ENCODE peak calls at places on chromosomes 11 and 22, in eight cellular contexts. One of them, this sample, is unnamed.

GRCh38 chr11:68136866-68137265 is 15.7 kb upstream of the CHKA start:
- DNase-seq in posterior vena cava: no peak
- DNase-seq in activated naive CD8-positive, alpha-beta T cell treated with anti-CD3 and anti-CD28 coated beads, Interleukin-2, amount 50 U/mL, for 24 hours: no peak
- DNase-seq in T47D: no peak
- DNase-seq in Caki2: no peak
- DNase-seq in GM20000: no peak
- DNase-seq in head of caudate nucleus: no peak
- DNase-seq in renal cortical epithelial cell: no peak
- DNase-seq in this sample: no peak

GRCh38 chr22:48320671-48321515 is 1506.8 kb downstream of the BRD1 start:
- DNase-seq in posterior vena cava: peak; percentile 60
- DNase-seq in activated naive CD8-positive, alpha-beta T cell treated with anti-CD3 and anti-CD28 coated beads, Interleukin-2, amount 50 U/mL, for 24 hours: no peak
- DNase-seq in T47D: no peak
- DNase-seq in Caki2: no peak
- DNase-seq in GM20000: no peak
- DNase-seq in head of caudate nucleus: no peak
- DNase-seq in renal cortical epithelial cell: no peak
- DNase-seq in this sample: no peak

GRCh38 chr11:19714093-19714386 is 1.4 kb downstream of the NAV2 start:
- DNase-seq in posterior vena cava: no peak
- DNase-seq in activated naive CD8-positive, alpha-beta T cell treated with anti-CD3 and anti-CD28 coated beads, Interleukin-2, amount 50 U/mL, for 24 hours: no peak
- DNase-seq in T47D: no peak
- DNase-seq in Caki2: no peak
- DNase-seq in GM20000: no peak
- DNase-seq in head of caudate nucleus: peak; percentile 77
- DNase-seq in renal cortical epithelial cell: no peak
- DNase-seq in this sample: no peak

GRCh38 chr22:31329029-31329428 is 17.1 kb downstream of the PATZ1 start:
- DNase-seq in posterior vena cava: peak; percentile 76
- DNase-seq in activated naive CD8-positive, alpha-beta T cell treated with anti-CD3 and anti-CD28 coated beads, Interleukin-2, amount 50 U/mL, for 24 hours: no peak
- DNase-seq in T47D: no peak
- DNase-seq in Caki2: no peak
- DNase-seq in GM20000: no peak
- DNase-seq in head of caudate nucleus: no peak
- DNase-seq in renal cortical epithelial cell: no peak
- DNase-seq in this sample: peak; percentile 68

GRCh38 chr11:104570088-104570701 is 328.1 kb downstream of the CASP12 start:
- DNase-seq in posterior vena cava: no peak
- DNase-seq in activated naive CD8-positive, alpha-beta T cell treated with anti-CD3 and anti-CD28 coated beads, Interleukin-2, amount 50 U/mL, for 24 hours: no peak
- DNase-seq in T47D: no peak
- DNase-seq in Caki2: peak; percentile 23
- DNase-seq in GM20000: no peak
- DNase-seq in head of caudate nucleus: no peak
- DNase-seq in renal cortical epithelial cell: peak; percentile 57
- DNase-seq in this sample: peak; percentile 60

GRCh38 chr11:19559746-19560145 is 152.9 kb upstream of the NAV2 start:
- DNase-seq in posterior vena cava: no peak
- DNase-seq in activated naive CD8-positive, alpha-beta T cell treated with anti-CD3 and anti-CD28 coated beads, Interleukin-2, amount 50 U/mL, for 24 hours: no peak
- DNase-seq in T47D: no peak
- DNase-seq in Caki2: no peak
- DNase-seq in GM20000: no peak
- DNase-seq in head of caudate nucleus: no peak
- DNase-seq in renal cortical epithelial cell: no peak
- DNase-seq in this sample: no peak

GRCh38 chr11:109236696-109237095 is 185.3 kb upstream of the C11orf87 start:
- DNase-seq in posterior vena cava: no peak
- DNase-seq in activated naive CD8-positive, alpha-beta T cell treated with anti-CD3 and anti-CD28 coated beads, Interleukin-2, amount 50 U/mL, for 24 hours: no peak
- DNase-seq in T47D: no peak
- DNase-seq in Caki2: peak; percentile 33
- DNase-seq in GM20000: no peak
- DNase-seq in head of caudate nucleus: no peak
- DNase-seq in renal cortical epithelial cell: peak; percentile 86
- DNase-seq in this sample: no peak

GRCh38 chr22:43707650-43708049 is 104.5 kb downstream of the EFCAB6 start:
- DNase-seq in posterior vena cava: no peak
- DNase-seq in activated naive CD8-positive, alpha-beta T cell treated with anti-CD3 and anti-CD28 coated beads, Interleukin-2, amount 50 U/mL, for 24 hours: no peak
- DNase-seq in T47D: no peak
- DNase-seq in Caki2: peak; percentile 23
- DNase-seq in GM20000: no peak
- DNase-seq in head of caudate nucleus: no peak
- DNase-seq in renal cortical epithelial cell: peak; percentile 50
- DNase-seq in this sample: peak; percentile 23

GRCh38 chr11:44734982-44735381 is 8.2 kb downstream of the TSPAN18 start:
- DNase-seq in posterior vena cava: no peak
- DNase-seq in activated naive CD8-positive, alpha-beta T cell treated with anti-CD3 and anti-CD28 coated beads, Interleukin-2, amount 50 U/mL, for 24 hours: no peak
- DNase-seq in T47D: no peak
- DNase-seq in Caki2: no peak
- DNase-seq in GM20000: no peak
- DNase-seq in head of caudate nucleus: no peak
- DNase-seq in renal cortical epithelial cell: no peak
- DNase-seq in this sample: no peak

GRCh38 chr11:74000307-74000630 is 8.6 kb downstream of the UCP3 start:
- DNase-seq in posterior vena cava: peak; percentile 15
- DNase-seq in activated naive CD8-positive, alpha-beta T cell treated with anti-CD3 and anti-CD28 coated beads, Interleukin-2, amount 50 U/mL, for 24 hours: no peak
- DNase-seq in T47D: no peak
- DNase-seq in Caki2: no peak
- DNase-seq in GM20000: no peak
- DNase-seq in head of caudate nucleus: no peak
- DNase-seq in renal cortical epithelial cell: no peak
- DNase-seq in this sample: no peak

GRCh38 chr22:45319319-45319675 is 9.6 kb downstream of the FAM118A start:
- DNase-seq in posterior vena cava: no peak
- DNase-seq in activated naive CD8-positive, alpha-beta T cell treated with anti-CD3 and anti-CD28 coated beads, Interleukin-2, amount 50 U/mL, for 24 hours: no peak
- DNase-seq in T47D: no peak
- DNase-seq in Caki2: no peak
- DNase-seq in GM20000: no peak
- DNase-seq in head of caudate nucleus: no peak
- DNase-seq in renal cortical epithelial cell: no peak
- DNase-seq in this sample: peak; percentile 16

GRCh38 chr11:81059356-81059755 is 1618.5 kb upstream of the TENM4 start:
- DNase-seq in posterior vena cava: no peak
- DNase-seq in activated naive CD8-positive, alpha-beta T cell treated with anti-CD3 and anti-CD28 coated beads, Interleukin-2, amount 50 U/mL, for 24 hours: no peak
- DNase-seq in T47D: no peak
- DNase-seq in Caki2: no peak
- DNase-seq in GM20000: no peak
- DNase-seq in head of caudate nucleus: no peak
- DNase-seq in renal cortical epithelial cell: no peak
- DNase-seq in this sample: no peak

GRCh38 chr11:46050652-46051051 is 70.6 kb downstream of the PHF21A start:
- DNase-seq in posterior vena cava: no peak
- DNase-seq in activated naive CD8-positive, alpha-beta T cell treated with anti-CD3 and anti-CD28 coated beads, Interleukin-2, amount 50 U/mL, for 24 hours: no peak
- DNase-seq in T47D: no peak
- DNase-seq in Caki2: no peak
- DNase-seq in GM20000: no peak
- DNase-seq in head of caudate nucleus: no peak
- DNase-seq in renal cortical epithelial cell: no peak
- DNase-seq in this sample: no peak

GRCh38 chr11:109037856-109038780 is 373.2 kb downstream of the DDX10 start:
- DNase-seq in posterior vena cava: no peak
- DNase-seq in activated naive CD8-positive, alpha-beta T cell treated with anti-CD3 and anti-CD28 coated beads, Interleukin-2, amount 50 U/mL, for 24 hours: no peak
- DNase-seq in T47D: no peak
- DNase-seq in Caki2: no peak
- DNase-seq in GM20000: no peak
- DNase-seq in head of caudate nucleus: peak; percentile 76
- DNase-seq in renal cortical epithelial cell: peak; percentile 69
- DNase-seq in this sample: peak; percentile 41

GRCh38 chr22:28279888-28280287 is 360.8 kb upstream of the PITPNB start:
- DNase-seq in posterior vena cava: no peak
- DNase-seq in activated naive CD8-positive, alpha-beta T cell treated with anti-CD3 and anti-CD28 coated beads, Interleukin-2, amount 50 U/mL, for 24 hours: no peak
- DNase-seq in T47D: no peak
- DNase-seq in Caki2: no peak
- DNase-seq in GM20000: no peak
- DNase-seq in head of caudate nucleus: no peak
- DNase-seq in renal cortical epithelial cell: no peak
- DNase-seq in this sample: no peak

GRCh38 chr11:102287963-102288744 is 29.1 kb upstream of the BIRC3 start:
- DNase-seq in posterior vena cava: no peak
- DNase-seq in activated naive CD8-positive, alpha-beta T cell treated with anti-CD3 and anti-CD28 coated beads, Interleukin-2, amount 50 U/mL, for 24 hours: peak; percentile 47
- DNase-seq in T47D: peak; percentile 60
- DNase-seq in Caki2: peak; percentile 55
- DNase-seq in GM20000: peak; percentile 75
- DNase-seq in head of caudate nucleus: peak; percentile 71
- DNase-seq in renal cortical epithelial cell: peak; percentile 81
- DNase-seq in this sample: peak; percentile 58

GRCh38 chr11:61532136-61533038 is 23.8 kb downstream of the LRRC10B start:
- DNase-seq in posterior vena cava: no peak
- DNase-seq in activated naive CD8-positive, alpha-beta T cell treated with anti-CD3 and anti-CD28 coated beads, Interleukin-2, amount 50 U/mL, for 24 hours: peak; percentile 53
- DNase-seq in T47D: peak; percentile 91
- DNase-seq in Caki2: no peak
- DNase-seq in GM20000: peak; percentile 84
- DNase-seq in head of caudate nucleus: no peak
- DNase-seq in renal cortical epithelial cell: peak; percentile 53
- DNase-seq in this sample: peak; percentile 45

GRCh38 chr11:26191193-26191592 is 140.7 kb upstream of the ANO3 start:
- DNase-seq in posterior vena cava: no peak
- DNase-seq in activated naive CD8-positive, alpha-beta T cell treated with anti-CD3 and anti-CD28 coated beads, Interleukin-2, amount 50 U/mL, for 24 hours: no peak
- DNase-seq in T47D: no peak
- DNase-seq in Caki2: no peak
- DNase-seq in GM20000: peak; percentile 2
- DNase-seq in head of caudate nucleus: no peak
- DNase-seq in renal cortical epithelial cell: no peak
- DNase-seq in this sample: no peak

GRCh38 chr11:35619754-35620640 is 1.7 kb downstream of the FJX1 start:
- DNase-seq in posterior vena cava: peak; percentile 82
- DNase-seq in activated naive CD8-positive, alpha-beta T cell treated with anti-CD3 and anti-CD28 coated beads, Interleukin-2, amount 50 U/mL, for 24 hours: peak; percentile 19
- DNase-seq in T47D: peak; percentile 39
- DNase-seq in Caki2: peak; percentile 46
- DNase-seq in GM20000: peak; percentile 29
- DNase-seq in head of caudate nucleus: peak; percentile 70
- DNase-seq in renal cortical epithelial cell: no peak
- DNase-seq in this sample: peak; percentile 58

GRCh38 chr22:27336151-27337090 is 465.1 kb downstream of the MN1 start:
- DNase-seq in posterior vena cava: no peak
- DNase-seq in activated naive CD8-positive, alpha-beta T cell treated with anti-CD3 and anti-CD28 coated beads, Interleukin-2, amount 50 U/mL, for 24 hours: no peak
- DNase-seq in T47D: no peak
- DNase-seq in Caki2: peak; percentile 47
- DNase-seq in GM20000: no peak
- DNase-seq in head of caudate nucleus: peak; percentile 33
- DNase-seq in renal cortical epithelial cell: peak; percentile 37
- DNase-seq in this sample: no peak

GRCh38 chr11:120354068-120354467 is 17.9 kb downstream of the ARHGEF12 start:
- DNase-seq in posterior vena cava: no peak
- DNase-seq in activated naive CD8-positive, alpha-beta T cell treated with anti-CD3 and anti-CD28 coated beads, Interleukin-2, amount 50 U/mL, for 24 hours: no peak
- DNase-seq in T47D: no peak
- DNase-seq in Caki2: no peak
- DNase-seq in GM20000: no peak
- DNase-seq in head of caudate nucleus: no peak
- DNase-seq in renal cortical epithelial cell: no peak
- DNase-seq in this sample: no peak

GRCh38 chr11:96228472-96228871 is 114.5 kb downstream of the MAML2 start:
- DNase-seq in posterior vena cava: peak; percentile 91
- DNase-seq in activated naive CD8-positive, alpha-beta T cell treated with anti-CD3 and anti-CD28 coated beads, Interleukin-2, amount 50 U/mL, for 24 hours: no peak
- DNase-seq in T47D: no peak
- DNase-seq in Caki2: peak; percentile 64
- DNase-seq in GM20000: no peak
- DNase-seq in head of caudate nucleus: no peak
- DNase-seq in renal cortical epithelial cell: peak; percentile 92
- DNase-seq in this sample: peak; percentile 77

GRCh38 chr11:78654071-78654470 is 79.4 kb upstream of the NARS2 start:
- DNase-seq in posterior vena cava: no peak
- DNase-seq in activated naive CD8-positive, alpha-beta T cell treated with anti-CD3 and anti-CD28 coated beads, Interleukin-2, amount 50 U/mL, for 24 hours: no peak
- DNase-seq in T47D: no peak
- DNase-seq in Caki2: no peak
- DNase-seq in GM20000: no peak
- DNase-seq in head of caudate nucleus: no peak
- DNase-seq in renal cortical epithelial cell: no peak
- DNase-seq in this sample: no peak

GRCh38 chr22:32850591-32851517 is 49.3 kb downstream of the TIMP3 start:
- DNase-seq in posterior vena cava: peak; percentile 95
- DNase-seq in activated naive CD8-positive, alpha-beta T cell treated with anti-CD3 and anti-CD28 coated beads, Interleukin-2, amount 50 U/mL, for 24 hours: no peak
- DNase-seq in T47D: no peak
- DNase-seq in Caki2: no peak
- DNase-seq in GM20000: no peak
- DNase-seq in head of caudate nucleus: peak; percentile 76
- DNase-seq in renal cortical epithelial cell: no peak
- DNase-seq in this sample: no peak

This sample was measured in A172.